ENCODE peak calls at places on chromosomes 12 and 14, in four cellular contexts. One of them, this sample, is unnamed.

GRCh38 chr12:106583578-106584103 is 837 bp downstream of the RFX4 start:
- DNase-seq in heart left ventricle: no peak
- DNase-seq in Peyer's patch: no peak
- DNase-seq in cardiac muscle cell: peak
- DNase-seq in this sample: no peak

GRCh38 chr12:75684678-75685620 is 173.5 kb upstream of the KRR1 start:
- DNase-seq in heart left ventricle: no peak
- DNase-seq in Peyer's patch: no peak
- DNase-seq in cardiac muscle cell: peak
- DNase-seq in this sample: no peak

GRCh38 chr12:16189849-16190248 is 87.6 kb downstream of the SLC15A5 start:
- DNase-seq in heart left ventricle: no peak
- DNase-seq in Peyer's patch: no peak
- DNase-seq in cardiac muscle cell: peak
- DNase-seq in this sample: no peak

GRCh38 chr12:46450279-46450748 is 77.7 kb upstream of the SLC38A2 start:
- DNase-seq in heart left ventricle: peak
- DNase-seq in Peyer's patch: no peak
- DNase-seq in cardiac muscle cell: peak
- DNase-seq in this sample: peak

GRCh38 chr12:63083046-63083445 is 68.0 kb downstream of the AVPR1A start:
- DNase-seq in heart left ventricle: no peak
- DNase-seq in Peyer's patch: no peak
- DNase-seq in cardiac muscle cell: no peak
- DNase-seq in this sample: no peak

GRCh38 chr12:28780096-28780495 is 369.0 kb upstream of the FAR2 start:
- DNase-seq in heart left ventricle: no peak
- DNase-seq in Peyer's patch: no peak
- DNase-seq in cardiac muscle cell: peak
- DNase-seq in this sample: no peak

GRCh38 chr12:111366583-111366982 is 2.3 kb downstream of the PHETA1 start:
- DNase-seq in heart left ventricle: no peak
- DNase-seq in Peyer's patch: no peak
- DNase-seq in cardiac muscle cell: no peak
- DNase-seq in this sample: no peak

GRCh38 chr14:66815687-66816086 is 307.7 kb downstream of the GPHN start:
- DNase-seq in heart left ventricle: no peak
- DNase-seq in Peyer's patch: no peak
- DNase-seq in cardiac muscle cell: no peak
- DNase-seq in this sample: no peak

GRCh38 chr12:15534322-15534721 is 212.0 kb downstream of the PTPRO start:
- DNase-seq in heart left ventricle: no peak
- DNase-seq in Peyer's patch: no peak
- DNase-seq in cardiac muscle cell: peak
- DNase-seq in this sample: no peak

GRCh38 chr14:88611878-88612277 is 49.0 kb downstream of the ZC3H14 start:
- DNase-seq in heart left ventricle: no peak
- DNase-seq in Peyer's patch: no peak
- DNase-seq in cardiac muscle cell: no peak
- DNase-seq in this sample: no peak

GRCh38 chr12:94561943-94562411 is 88.4 kb downstream of the TMCC3 start:
- DNase-seq in heart left ventricle: peak
- DNase-seq in Peyer's patch: peak
- DNase-seq in cardiac muscle cell: no peak
- DNase-seq in this sample: peak

GRCh38 chr12:110312581-110313360 is 31.7 kb downstream of the ATP2A2 start:
- DNase-seq in heart left ventricle: no peak
- DNase-seq in Peyer's patch: no peak
- DNase-seq in cardiac muscle cell: peak
- DNase-seq in this sample: no peak

GRCh38 chr14:22630066-22630465 is 14.1 kb downstream of the OR6J1 start:
- DNase-seq in heart left ventricle: no peak
- DNase-seq in Peyer's patch: no peak
- DNase-seq in cardiac muscle cell: peak
- DNase-seq in this sample: no peak

GRCh38 chr14:22630486-22630885 is 13.7 kb downstream of the OR6J1 start:
- DNase-seq in heart left ventricle: no peak
- DNase-seq in Peyer's patch: no peak
- DNase-seq in cardiac muscle cell: peak
- DNase-seq in this sample: no peak

GRCh38 chr14:22629357-22629756 is 14.8 kb downstream of the OR6J1 start:
- DNase-seq in heart left ventricle: no peak
- DNase-seq in Peyer's patch: no peak
- DNase-seq in cardiac muscle cell: no peak
- DNase-seq in this sample: no peak

GRCh38 chr14:22640192-22640591 is 4.0 kb downstream of the OR6J1 start:
- DNase-seq in heart left ventricle: no peak
- DNase-seq in Peyer's patch: no peak
- DNase-seq in cardiac muscle cell: no peak
- DNase-seq in this sample: no peak

GRCh38 chr14:22634233-22634632 is 9.9 kb downstream of the OR6J1 start:
- DNase-seq in heart left ventricle: no peak
- DNase-seq in Peyer's patch: no peak
- DNase-seq in cardiac muscle cell: no peak
- DNase-seq in this sample: no peak
- H3K4me3 ChIP-seq in heart left ventricle: no peak
- H3K4me3 ChIP-seq in Peyer's patch: no peak
- H3K4me3 ChIP-seq in cardiac muscle cell: no peak
- H3K4me3 ChIP-seq in this sample: no peak

GRCh38 chr12:113268136-113268535 is 46.9 kb downstream of the TPCN1 start:
- DNase-seq in heart left ventricle: no peak
- DNase-seq in Peyer's patch: no peak
- DNase-seq in cardiac muscle cell: no peak
- DNase-seq in this sample: no peak

GRCh38 chr12:113267621-113268020 is 46.4 kb downstream of the TPCN1 start:
- DNase-seq in heart left ventricle: no peak
- DNase-seq in Peyer's patch: no peak
- DNase-seq in cardiac muscle cell: no peak
- DNase-seq in this sample: no peak

GRCh38 chr12:113268621-113269020 is 47.4 kb downstream of the TPCN1 start:
- DNase-seq in heart left ventricle: peak
- DNase-seq in Peyer's patch: no peak
- DNase-seq in cardiac muscle cell: no peak
- DNase-seq in this sample: no peak

GRCh38 chr12:113270709-113271009 is 49.4 kb downstream of the TPCN1 start:
- DNase-seq in heart left ventricle: no peak
- DNase-seq in Peyer's patch: no peak
- DNase-seq in cardiac muscle cell: no peak
- DNase-seq in this sample: peak

GRCh38 chr12:113269257-113269943 is 48.1 kb downstream of the TPCN1 start:
- DNase-seq in heart left ventricle: no peak
- DNase-seq in Peyer's patch: no peak
- DNase-seq in cardiac muscle cell: no peak
- DNase-seq in this sample: no peak
- TF ChIP-seq CTCF in heart left ventricle: no peak
- TF ChIP-seq CTCF in Peyer's patch: no peak
- TF ChIP-seq CTCF in cardiac muscle cell: no peak
- TF ChIP-seq CTCF in this sample: no peak

DNA sequence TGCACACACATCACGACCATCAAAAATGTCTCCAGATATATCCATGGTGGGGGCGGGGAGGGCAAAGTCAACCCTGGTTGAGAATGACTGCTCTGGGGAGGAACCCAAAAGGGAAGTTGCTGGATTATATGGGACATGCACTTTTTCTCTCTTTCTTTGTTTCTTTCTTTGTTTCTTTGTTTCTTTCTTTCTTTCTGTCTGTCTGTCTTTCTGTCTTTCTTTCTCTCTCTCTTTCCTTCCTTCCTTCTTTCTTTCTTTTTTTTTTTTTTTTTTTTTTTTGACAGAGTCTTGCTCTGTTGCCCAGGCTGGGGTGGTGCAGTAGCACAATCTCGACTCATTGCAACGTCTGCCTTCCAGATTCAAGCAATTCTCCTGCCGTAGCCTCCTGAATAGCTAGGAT is 71.5 kb downstream of the TBX5 start:
- DNase-seq in heart left ventricle: no peak
- DNase-seq in Peyer's patch: no peak
- DNase-seq in cardiac muscle cell: no peak
- DNase-seq in this sample: no peak
- H3K4me3 ChIP-seq in heart left ventricle: no peak
- H3K4me3 ChIP-seq in Peyer's patch: no peak
- H3K4me3 ChIP-seq in cardiac muscle cell: no peak
- H3K4me3 ChIP-seq in this sample: no peak

DNA sequence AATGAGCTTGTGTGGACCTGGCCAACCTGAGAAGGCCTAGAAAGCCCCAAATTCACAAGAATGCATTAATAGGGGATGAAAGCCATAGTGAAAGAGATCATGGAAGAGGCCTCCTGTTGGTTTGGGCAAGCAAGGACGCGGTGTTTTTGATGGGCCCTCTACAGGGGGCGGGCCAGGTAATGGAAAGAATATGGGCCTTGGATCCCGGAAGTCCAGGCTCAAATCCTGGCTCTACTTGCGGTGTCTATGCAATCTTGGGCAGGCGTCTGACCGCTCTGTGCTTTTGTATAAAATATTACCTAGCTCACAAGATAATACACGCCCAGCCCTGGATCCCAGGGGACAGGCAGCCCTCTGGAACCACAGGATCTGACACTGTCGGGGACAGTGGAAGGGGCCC is 41.1 kb upstream of the CLMN start:
- DNase-seq in heart left ventricle: no peak
- DNase-seq in Peyer's patch: no peak
- DNase-seq in cardiac muscle cell: no peak
- DNase-seq in this sample: no peak
- TF ChIP-seq CTCF in heart left ventricle: no peak
- TF ChIP-seq CTCF in Peyer's patch: no peak
- TF ChIP-seq CTCF in cardiac muscle cell: no peak
- TF ChIP-seq CTCF in this sample: no peak

This sample was measured in psoas muscle.